ENCODE peak calls at places on chromosomes 2 and 18, in eight cellular contexts. T is tibial artery, C is neural progenitor cell, Z is chondrocyte, D is suprapubic skin, R is dorsolateral prefrontal cortex, W is stomach, P is AG09319. X is an unnamed sample.

GRCh38 chr2:12436483-12436882 is 280.3 kb upstream of the TRIB2 start:
- DNase-seq in T (no peak), P (no peak), C (no peak), Z (no peak), R (no peak), D (no peak), W (no peak), X (no peak)

GRCh38 chr2:17813742-17814458 is 2.4 kb upstream of the MSGN1 start:
- DNase-seq in Z (no peak), C (no peak), W (no peak), R (peak), T (no peak), P (no peak), D (no peak), X (no peak)

GRCh38 chr18:36580874-36581750 is 247.7 kb downstream of the TPGS2 start:
- DNase-seq in C (no peak), P (peak), W (no peak), Z (no peak), T (no peak), R (no peak), D (no peak), X (no peak)

GRCh38 chr2:157874997-157875719 is 972 bp downstream of the ACVR1 start:
- DNase-seq in C (peak), T (peak), R (no peak), W (no peak), P (peak), D (peak), Z (no peak), X (peak)

GRCh38 chr2:222309361-222309760 is 10.6 kb upstream of the PAX3 start:
- DNase-seq in D (no peak), W (no peak), R (no peak), T (no peak), C (no peak), P (no peak), Z (no peak), X (no peak)

GRCh38 chr2:172588931-172589330 is 33.0 kb downstream of the PDK1 start:
- DNase-seq in P (no peak), W (no peak), R (no peak), T (no peak), C (no peak), Z (no peak), D (no peak), X (no peak)

GRCh38 chr2:132270981-132271546 is 109.3 kb upstream of the ANKRD30BL start:
- DNase-seq in D (no peak), W (no peak), R (no peak), C (no peak), T (no peak), P (no peak), Z (no peak), X (no peak)

GRCh38 chr2:140526575-140526974 is 1604.2 kb downstream of the LRP1B start:
- DNase-seq in W (no peak), P (no peak), T (no peak), R (no peak), D (no peak), C (no peak), Z (no peak), X (no peak)

GRCh38 chr2:54444503-54444902 is 11.6 kb upstream of the SPTBN1 start:
- DNase-seq in C (no peak), Z (no peak), D (no peak), R (no peak), T (no peak), W (no peak), P (no peak), X (no peak)

GRCh38 chr2:223944166-223944703 is 900 bp downstream of the WDFY1 start:
- DNase-seq in C (peak), T (peak), D (peak), W (peak), R (peak), Z (no peak), P (no peak), X (peak)

GRCh38 chr18:3525870-3526420 is 76.0 kb downstream of the TGIF1 start:
- DNase-seq in W (no peak), Z (no peak), P (no peak), T (no peak), R (peak), C (no peak), D (no peak), X (no peak)

GRCh38 chr18:45962461-45962860 is 4.7 kb downstream of the EPG5 start:
- DNase-seq in W (no peak), T (no peak), D (no peak), P (no peak), Z (no peak), C (no peak), R (no peak), X (no peak)

GRCh38 chr2:118858485-118859156 is 11.2 kb upstream of the EN1 start:
- DNase-seq in D (no peak), Z (no peak), W (no peak), T (no peak), P (no peak), C (peak), R (no peak), X (no peak)

GRCh38 chr2:69603146-69603743 is 40.3 kb downstream of the AAK1 start:
- DNase-seq in P (no peak), C (no peak), W (no peak), Z (no peak), T (no peak), R (no peak), D (no peak), X (no peak)

GRCh38 chr2:164073053-164073757 is 337.4 kb upstream of the FIGN start:
- DNase-seq in Z (no peak), C (no peak), P (no peak), D (no peak), T (no peak), W (no peak), R (no peak), X (no peak)

GRCh38 chr2:164620873-164621760 is at the start of gene GRB14:
- DNase-seq in Z (no peak), D (peak), R (peak), C (peak), W (peak), P (no peak), T (no peak), X (no peak)

GRCh38 chr2:110858993-110859770 is 126.8 kb downstream of the ACOXL start:
- DNase-seq in P (no peak), W (no peak), T (no peak), C (peak), Z (no peak), D (no peak), R (no peak), X (no peak)

GRCh38 chr2:85516649-85517389 is 22.1 kb upstream of the MAT2A start:
- DNase-seq in Z (no peak), D (peak), R (no peak), T (peak), C (no peak), W (peak), P (no peak), X (no peak)

GRCh38 chr2:237194081-237194480 is 108.4 kb downstream of the COPS8 start:
- DNase-seq in Z (peak), W (no peak), D (no peak), T (no peak), R (no peak), P (no peak), C (no peak), X (peak)

GRCh38 chr2:238285653-238286082 is 2.7 kb downstream of the PER2 start:
- DNase-seq in P (peak), Z (no peak), W (peak), D (peak), C (peak), T (peak), R (no peak), X (peak)

GRCh38 chr2:36530983-36531354 is 67.0 kb downstream of the FEZ2 start:
- DNase-seq in P (no peak), C (no peak), W (no peak), Z (no peak), D (no peak), R (no peak), T (no peak), X (no peak)
- TF ChIP-seq CTCF in P (no peak), C (peak), W (no peak), Z (peak), D (no peak), R (no peak), T (peak), X (no peak)

DNA sequence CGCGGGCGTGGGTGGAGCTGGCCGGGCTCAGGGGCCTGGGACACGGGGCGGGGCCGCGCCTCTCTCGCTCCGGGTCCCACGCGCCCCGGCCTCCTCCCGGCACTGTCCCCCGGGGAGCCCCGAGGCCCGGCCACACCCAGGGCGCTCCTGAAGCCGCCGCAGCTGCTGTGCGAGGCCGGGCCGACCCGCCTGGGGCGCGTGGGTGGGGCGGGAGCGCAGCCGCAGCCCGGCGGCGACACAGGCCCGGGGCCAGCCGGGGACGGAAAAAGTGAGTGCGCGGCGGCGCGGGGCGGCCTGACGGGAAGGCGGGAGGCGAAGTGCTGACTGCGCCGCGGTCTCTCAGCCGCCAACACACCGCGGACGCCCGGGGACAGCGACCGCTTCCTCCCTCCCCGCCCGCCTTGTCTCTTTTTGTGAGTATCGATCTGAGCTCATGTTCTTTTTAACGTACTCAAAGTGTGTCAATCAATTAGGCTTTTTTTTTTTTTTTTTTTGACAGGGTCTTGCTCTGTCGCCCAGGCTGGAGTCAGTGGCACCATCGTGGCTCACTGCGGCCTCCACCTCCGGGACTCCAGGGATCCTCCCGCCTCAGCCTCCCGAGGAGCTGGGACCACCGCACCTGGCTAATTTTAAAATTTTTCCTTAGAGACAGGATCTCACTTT is 14.5 kb downstream of the PDCD1 start:
- DNase-seq in D (peak), P (no peak), Z (no peak), T (peak), R (peak), W (peak), C (peak), X (peak)
- TF ChIP-seq CTCF in D (peak), P (no peak), Z (peak), T (peak), R (no peak), W (no peak), C (no peak), X (no peak)

GRCh38 chr2:121686218-121686617 is 37.0 kb upstream of the CLASP1 start:
- DNase-seq in T (no peak), R (no peak), W (no peak), P (no peak), D (no peak), Z (no peak), C (peak), X (peak)

GRCh38 chr2:121688820-121689219 is 39.6 kb upstream of the CLASP1 start:
- DNase-seq in W (no peak), P (no peak), T (no peak), R (no peak), D (no peak), C (no peak), Z (no peak), X (peak)

GRCh38 chr2:121690095-121690494 is 40.8 kb upstream of the CLASP1 start:
- DNase-seq in Z (no peak), D (no peak), R (no peak), P (no peak), T (no peak), W (no peak), C (no peak), X (peak)

GRCh38 chr2:121694398-121695178 is 42.1 kb downstream of the NIFK start:
- DNase-seq in P (no peak), W (no peak), C (no peak), D (no peak), R (no peak), T (no peak), Z (peak), X (peak)

GRCh38 chr2:121689356-121689755 is 40.1 kb upstream of the CLASP1 start:
- DNase-seq in R (no peak), Z (no peak), T (no peak), W (peak), C (no peak), P (peak), D (no peak), X (peak)
- TF ChIP-seq CTCF in R (no peak), Z (peak), T (no peak), W (no peak), C (peak), P (peak), D (peak), X (no peak)

DNA sequence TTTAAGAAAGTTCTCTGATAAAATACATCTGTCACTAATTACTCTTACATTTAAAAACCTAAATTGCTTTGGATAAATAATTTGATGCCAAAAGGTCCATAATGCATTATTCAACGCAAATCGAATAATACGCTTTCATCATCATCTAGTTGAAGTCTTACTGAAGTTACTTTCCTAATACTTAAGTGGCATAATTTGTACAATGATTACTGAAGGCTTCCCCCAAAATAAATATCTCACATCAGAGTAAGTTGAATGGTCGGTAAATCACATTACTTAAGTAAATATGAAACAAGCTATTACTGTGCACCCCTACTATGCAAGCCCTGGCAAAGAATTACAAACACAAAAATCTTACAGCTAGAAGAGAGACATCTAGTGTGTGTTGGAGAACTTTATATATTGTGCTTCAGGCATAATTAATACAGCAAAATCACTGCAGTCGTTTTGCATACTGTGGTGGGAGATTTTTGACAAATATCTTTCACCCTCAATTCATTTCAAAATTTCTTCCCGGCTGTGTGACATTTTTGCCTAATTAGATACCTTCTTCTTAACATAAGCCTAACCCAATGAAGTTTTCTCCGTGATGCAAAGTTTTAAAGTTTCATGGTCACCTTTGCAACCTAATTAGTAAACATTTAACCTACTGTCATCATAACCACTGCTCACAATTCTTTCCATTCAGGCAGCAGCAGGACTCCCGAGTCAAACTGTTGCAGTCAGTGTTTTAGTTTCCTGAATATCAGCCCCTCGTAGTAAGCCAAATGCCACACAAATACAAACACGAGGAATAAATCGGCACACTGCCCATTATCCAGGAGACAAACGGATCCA is 106.0 kb upstream of the KCTD1 start:
- DNase-seq in C (no peak), T (no peak), W (no peak), P (no peak), Z (no peak), D (no peak), R (no peak), X (no peak)
- TF ChIP-seq CTCF in C (no peak), T (no peak), W (no peak), P (no peak), Z (peak), D (no peak), R (no peak), X (no peak)

X was measured in sigmoid colon.